ENCODE peak calls at places on chromosomes 5 and 9, in seven cellular contexts. J is MCF 10A, D is fibroblast of lung, M is colonic mucosa, Q is fibroblast of mammary gland, U is HCT116, I is neural progenitor cell. P is an unnamed sample.

GRCh38 chr5:67588389-67588788 is 391.8 kb upstream of the CD180 start:
- DNase-seq in J (no peak), D (peak; percentile 37), M (no peak), Q (no peak), U (no peak), I (no peak), P (no peak)

GRCh38 chr5:112635276-112635675 is 102.4 kb upstream of the APC start:
- DNase-seq in J (no peak), D (no peak), M (no peak), Q (peak; percentile 2), U (no peak), I (no peak), P (no peak)

GRCh38 chr5:31362931-31363568 is 168.8 kb downstream of the DROSHA start:
- DNase-seq in J (peak; percentile 35), D (peak; percentile 73), M (no peak), Q (peak; percentile 72), U (no peak), I (no peak), P (no peak)

GRCh38 chr9:78286125-78286524 is 10.8 kb upstream of the PSAT1 start:
- DNase-seq in J (no peak), D (no peak), M (no peak), Q (no peak), U (no peak), I (no peak), P (no peak)

GRCh38 chr5:150161242-150162141 is 5.1 kb upstream of the CDX1 start:
- DNase-seq in J (peak; percentile 88), D (peak; percentile 52), M (peak; percentile 98), Q (peak; percentile 75), U (peak; percentile 63), I (peak; percentile 87), P (peak; percentile 85)

GRCh38 chr9:13606576-13606975 is 327.1 kb upstream of the MPDZ start:
- DNase-seq in J (no peak), D (no peak), M (no peak), Q (no peak), U (no peak), I (no peak), P (no peak)

GRCh38 chr5:108700928-108701327 is 46.8 kb upstream of the FER start:
- DNase-seq in J (no peak), D (no peak), M (no peak), Q (no peak), U (no peak), I (no peak), P (no peak)

GRCh38 chr5:41871866-41872265 is 1.6 kb upstream of the OXCT1 start:
- DNase-seq in J (peak; percentile 78), D (peak; percentile 83), M (no peak), Q (peak; percentile 75), U (no peak), I (no peak), P (no peak)

GRCh38 chr9:80059979-80060378 is 488.2 kb downstream of the TLE4 start:
- DNase-seq in J (no peak), D (no peak), M (no peak), Q (no peak), U (no peak), I (no peak), P (no peak)

GRCh38 chr9:73093740-73094379 is 57.8 kb upstream of the ANXA1 start:
- DNase-seq in J (no peak), D (peak; percentile 8), M (no peak), Q (peak; percentile 37), U (no peak), I (no peak), P (no peak)

GRCh38 chr5:153939101-153939500 is 99.6 kb downstream of the FAM114A2 start:
- DNase-seq in J (no peak), D (no peak), M (no peak), Q (no peak), U (no peak), I (no peak), P (no peak)

GRCh38 chr5:122267195-122267594 is 44.8 kb upstream of the SNCAIP start:
- DNase-seq in J (no peak), D (no peak), M (no peak), Q (no peak), U (no peak), I (no peak), P (no peak)

GRCh38 chr9:74773886-74774479 is 113.7 kb downstream of the TRPM6 start:
- DNase-seq in J (peak; percentile 85), D (peak; percentile 55), M (peak; percentile 86), Q (peak; percentile 79), U (peak; percentile 67), I (peak; percentile 84), P (peak; percentile 86)

GRCh38 chr5:96149021-96149420 is 187.4 kb upstream of the ELL2 start:
- DNase-seq in J (no peak), D (no peak), M (no peak), Q (no peak), U (no peak), I (no peak), P (no peak)

GRCh38 chr5:107502711-107503110 is 168.0 kb downstream of the EFNA5 start:
- DNase-seq in J (no peak), D (no peak), M (no peak), Q (no peak), U (no peak), I (no peak), P (no peak)

GRCh38 chr5:119694284-119694683 is 64.9 kb downstream of the FAM170A start:
- DNase-seq in J (no peak), D (no peak), M (no peak), Q (no peak), U (no peak), I (no peak), P (no peak)

GRCh38 chr5:171630670-171631065 is 154.9 kb upstream of the SMIM23 start:
- DNase-seq in J (no peak), D (no peak), M (no peak), Q (no peak), U (no peak), I (no peak), P (no peak)

GRCh38 chr5:54272746-54273145 is 37.6 kb downstream of the ARL15 start:
- DNase-seq in J (no peak), D (no peak), M (no peak), Q (no peak), U (no peak), I (no peak), P (no peak)

GRCh38 chr9:72524820-72525539 is 3.6 kb downstream of the TMC1 start:
- DNase-seq in J (peak; percentile 97), D (peak; percentile 100), M (peak; percentile 63), Q (peak; percentile 98), U (peak; percentile 81), I (peak; percentile 67), P (peak; percentile 60)

GRCh38 chr5:150632305-150633160 is 7.9 kb upstream of the SYNPO start:
- DNase-seq in J (no peak), D (peak; percentile 66), M (no peak), Q (peak; percentile 64), U (no peak), I (no peak), P (no peak)

GRCh38 chr9:69443178-69443577 is 118.2 kb downstream of the ENTREP1 start:
- DNase-seq in J (no peak), D (peak; percentile 8), M (no peak), Q (no peak), U (no peak), I (no peak), P (no peak)

GRCh38 chr5:41094871-41095270 is 23.7 kb upstream of the MROH2B start:
- DNase-seq in J (peak; percentile 42), D (peak; percentile 9), M (no peak), Q (peak; percentile 27), U (peak; percentile 7), I (no peak), P (no peak)

GRCh38 chr9:136467766-136468165 is 15.1 kb downstream of the SEC16A start:
- DNase-seq in J (no peak), D (no peak), M (no peak), Q (no peak), U (no peak), I (no peak), P (no peak)

GRCh38 chr9:127055745-127056402 is 66.6 kb downstream of the ANGPTL2 start:
- DNase-seq in J (no peak), D (no peak), M (no peak), Q (no peak), U (no peak), I (no peak), P (no peak)

GRCh38 chr5:154194348-154195329 is 4.1 kb downstream of the GALNT10 start:
- DNase-seq in J (peak; percentile 87), D (peak; percentile 88), M (no peak), Q (peak; percentile 63), U (no peak), I (peak; percentile 64), P (no peak)

GRCh38 chr9:32264171-32264862 is 120.1 kb upstream of the ACO1 start:
- DNase-seq in J (peak; percentile 60), D (peak; percentile 12), M (no peak), Q (peak; percentile 30), U (no peak), I (peak; percentile 69), P (no peak)

GRCh38 chr5:44875661-44876250 is 67.0 kb downstream of the MRPS30 start:
- DNase-seq in J (peak; percentile 90), D (peak; percentile 94), M (no peak), Q (peak; percentile 78), U (peak; percentile 98), I (no peak), P (peak; percentile 49)

GRCh38 chr5:126369995-126370731 is 53.0 kb upstream of the GRAMD2B start:
- DNase-seq in J (peak; percentile 42), D (no peak), M (no peak), Q (no peak), U (no peak), I (no peak), P (no peak)
- TF ChIP-seq CTCF in J (no peak), D (no peak), M (no peak), Q (peak; percentile 14), U (peak; percentile 13), I (no peak), P (no peak)

GRCh38 chr5:133485468-133485867 is 126.9 kb downstream of the FSTL4 start:
- DNase-seq in J (no peak), D (no peak), M (no peak), Q (no peak), U (no peak), I (no peak), P (no peak)

GRCh38 chr5:133487093-133487492 is 125.2 kb downstream of the FSTL4 start:
- DNase-seq in J (no peak), D (no peak), M (no peak), Q (no peak), U (no peak), I (no peak), P (no peak)

DNA sequence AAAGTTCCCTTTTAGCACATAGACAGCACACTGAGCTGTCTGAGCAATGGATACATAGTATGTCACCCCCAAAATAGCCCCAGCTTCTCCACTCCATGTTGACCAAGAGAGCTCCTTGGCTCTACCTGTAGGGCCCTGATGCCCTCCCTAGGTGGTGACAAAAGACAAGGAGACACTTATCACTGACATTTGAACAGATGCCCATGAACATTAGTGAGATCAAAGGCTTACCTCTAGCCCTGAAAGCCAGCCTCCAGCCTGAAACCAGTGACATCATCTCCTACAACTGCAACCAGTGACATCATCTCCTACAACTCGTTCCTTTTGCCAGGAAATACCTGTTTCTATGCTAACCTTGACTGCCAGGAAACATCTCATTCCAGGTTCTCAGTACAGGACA is 122.7 kb downstream of the FSTL4 start:
- DNase-seq in J (peak; percentile 44), D (no peak), M (no peak), Q (no peak), U (peak; percentile 47), I (no peak), P (peak; percentile 57)
- TF ChIP-seq CTCF in J (no peak), D (no peak), M (peak; percentile 26), Q (no peak), U (peak; percentile 47), I (no peak), P (peak; percentile 35)

GRCh38 chr9:76349865-76350264 is 44.4 kb downstream of the RFK start:
- DNase-seq in J (no peak), D (no peak), M (no peak), Q (no peak), U (no peak), I (no peak), P (no peak)
- TF ChIP-seq CTCF in J (no peak), D (no peak), M (no peak), Q (no peak), U (no peak), I (no peak), P (no peak)

GRCh38 chr9:23812673-23813072 is 13.4 kb downstream of the ELAVL2 start:
- DNase-seq in J (no peak), D (no peak), M (no peak), Q (no peak), U (no peak), I (no peak), P (no peak)
- TF ChIP-seq CTCF in J (no peak), D (no peak), M (no peak), Q (no peak), U (no peak), I (no peak), P (no peak)

P was measured in activated CD8-positive, alpha-beta T cell treated with anti-CD3 and anti-CD28 coated beads for 36 hours.